ENCODE peak calls at places on chromosomes 7 and 10, in nine cellular contexts. K is HCT116; E is MM.1S; Q is left ventricle myocardium inferior; A is spleen; V is colonic mucosa; O is fibroblast of lung; H is CD8-positive, alpha-beta T cell; P is right cardiac atrium. G is an unnamed sample. For H3K4me1, the result is how much of the 10 kb centered on the place peaks cover.

GRCh38 chr7:83613232-83613631 is 35.7 kb downstream of the SEMA3E start:
- DNase-seq in K (no peak), Q (no peak), P (no peak), O (peak), E (no peak), V (no peak), H (no peak), A (no peak), G (no peak)

GRCh38 chr10:50575477-50576244 is 48.1 kb downstream of the SGMS1 start:
- DNase-seq in K (no peak), E (no peak), V (no peak), H (no peak), A (no peak), O (no peak), P (no peak), Q (no peak), G (no peak)

GRCh38 chr10:68135922-68136718 is 26.8 kb downstream of the MYPN start:
- DNase-seq in H (no peak), Q (no peak), K (peak), E (no peak), O (peak), P (no peak), V (peak), A (no peak), G (no peak)

GRCh38 chr10:50619882-50620281 is 3.9 kb downstream of the SGMS1 start:
- DNase-seq in O (no peak), H (no peak), E (no peak), P (no peak), Q (no peak), K (no peak), A (no peak), V (no peak), G (no peak)

GRCh38 chr10:54940418-54940817 is 139.4 kb upstream of the PCDH15 start:
- DNase-seq in O (no peak), K (no peak), V (no peak), A (no peak), P (no peak), E (peak), H (no peak), Q (no peak), G (no peak)

GRCh38 chr10:22997102-22997501 is 69.2 kb downstream of the ARMC3 start:
- DNase-seq in H (no peak), P (no peak), E (no peak), A (no peak), V (no peak), K (peak), O (peak), Q (no peak), G (no peak)

GRCh38 chr10:89352039-89352597 is 24.3 kb downstream of the IFIT3 start:
- DNase-seq in H (no peak), Q (no peak), O (peak), A (no peak), K (peak), P (peak), V (peak), E (peak), G (no peak)

GRCh38 chr7:93551063-93551895 is 23.2 kb downstream of the CALCR start:
- DNase-seq in K (peak), A (no peak), O (peak), V (no peak), Q (no peak), E (peak), H (no peak), P (no peak), G (no peak)

GRCh38 chr7:88377421-88377820 is 70.7 kb upstream of the STEAP4 start:
- DNase-seq in V (no peak), K (peak), H (no peak), O (no peak), E (no peak), Q (no peak), A (no peak), P (no peak), G (no peak)

GRCh38 chr10:13587367-13587766 is 602 bp downstream of the PRPF18 start:
- DNase-seq in K (no peak), A (peak), H (no peak), Q (no peak), E (peak), V (peak), O (no peak), P (peak), G (no peak)

GRCh38 chr10:44971935-44972792 is 6.4 kb downstream of the DEPP1 start:
- DNase-seq in E (no peak), K (no peak), H (no peak), V (no peak), Q (no peak), P (no peak), A (peak), O (no peak), G (no peak)

GRCh38 chr7:99624487-99624886 is 7.7 kb downstream of the ZSCAN25 start:
- DNase-seq in K (no peak), O (no peak), H (peak), Q (no peak), V (no peak), P (no peak), E (no peak), A (peak), G (no peak)

GRCh38 chr7:77506899-77507298 is 30.2 kb upstream of the PTPN12 start:
- DNase-seq in P (no peak), E (peak), K (no peak), Q (no peak), H (no peak), A (no peak), O (no peak), V (no peak), G (no peak)

GRCh38 chr10:77844713-77845454 is 81.7 kb downstream of the DLG5 start:
- DNase-seq in Q (no peak), A (peak), K (peak), P (no peak), V (peak), H (no peak), E (no peak), O (peak), G (peak)

GRCh38 chr10:20909801-20910200 is 12.7 kb upstream of the NEBL start:
- DNase-seq in O (no peak), A (no peak), P (no peak), H (no peak), E (no peak), K (no peak), V (no peak), Q (no peak), G (no peak)

GRCh38 chr7:92840309-92840708 is 3.9 kb upstream of the CDK6 start:
- DNase-seq in A (no peak), K (no peak), Q (no peak), P (no peak), E (no peak), O (no peak), H (no peak), V (no peak), G (no peak)

GRCh38 chr7:7489546-7489945 is 46.1 kb downstream of the COL28A1 start:
- DNase-seq in A (no peak), H (no peak), Q (no peak), V (no peak), O (no peak), K (no peak), E (no peak), P (no peak), G (no peak)

GRCh38 chr7:139560678-139561077 is 37.2 kb downstream of the CLEC2L start:
- DNase-seq in A (peak), P (peak), H (no peak), K (no peak), Q (peak), E (no peak), V (peak), O (no peak), G (no peak)

GRCh38 chr10:78513330-78513729 is 479.7 kb downstream of the RPS24 start:
- DNase-seq in O (peak), E (no peak), H (no peak), P (no peak), A (no peak), Q (no peak), V (no peak), K (no peak), G (no peak)

GRCh38 chr7:123751816-123752215 is 3.0 kb upstream of the WASL start:
- DNase-seq in E (no peak), O (peak), P (no peak), V (no peak), H (no peak), K (no peak), A (no peak), Q (no peak), G (no peak)

GRCh38 chr10:113473851-113474250 is 79.0 kb upstream of the HABP2 start:
- DNase-seq in K (no peak), P (no peak), H (no peak), Q (no peak), E (no peak), V (no peak), O (peak), A (no peak), G (no peak)

GRCh38 chr7:143015926-143016490 is 10.9 kb downstream of the OR9A2 start:
- DNase-seq in H (no peak), A (no peak), Q (no peak), E (no peak), V (no peak), O (peak), P (no peak), K (no peak), G (no peak)

GRCh38 chr7:143013473-143013872 is 13.5 kb downstream of the OR9A2 start:
- DNase-seq in A (no peak), K (no peak), Q (no peak), E (no peak), O (no peak), H (no peak), P (no peak), V (no peak), G (no peak)

GRCh38 chr7:143016996-143017395 is 9.9 kb downstream of the OR9A2 start:
- DNase-seq in K (no peak), O (no peak), A (no peak), H (no peak), E (no peak), P (no peak), Q (no peak), V (no peak), G (no peak)

GRCh38 chr7:143013897-143014296 is 13.0 kb downstream of the OR9A2 start:
- DNase-seq in V (no peak), E (no peak), Q (no peak), A (no peak), P (no peak), K (no peak), H (no peak), O (peak), G (no peak)

DNA sequence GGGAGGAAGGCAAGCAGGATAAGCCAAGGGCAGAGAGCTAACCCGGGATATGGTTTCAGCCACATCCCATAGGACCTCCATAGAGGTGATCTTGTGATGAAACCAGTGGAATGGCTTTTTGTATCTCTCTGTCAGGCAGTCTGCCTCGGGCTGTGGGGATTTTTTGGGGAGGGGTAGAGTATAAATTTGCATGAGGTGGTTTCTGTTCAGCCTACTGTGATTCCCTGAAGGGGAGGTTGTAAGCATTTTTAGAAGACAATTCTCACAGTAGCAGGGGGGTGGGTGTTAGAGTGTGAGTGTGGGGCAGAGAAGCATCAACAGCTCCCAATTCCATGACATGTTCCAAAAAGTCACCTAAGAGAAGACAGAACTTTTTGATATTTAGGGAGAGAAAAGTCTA is 11.8 kb downstream of the OR9A2 start:
- DNase-seq in O (no peak), H (no peak), V (no peak), A (no peak), P (no peak), K (no peak), Q (no peak), E (peak), G (no peak)
- H3K27ac ChIP-seq in O (no peak), H (no peak), V (no peak), A (peak), P (no peak), K (no peak), Q (no peak), E (no peak), G (no peak)

GRCh38 chr7:98571006-98571405 is 46.1 kb upstream of the NPTX2 start:
- DNase-seq in A (no peak), P (no peak), V (no peak), O (no peak), H (no peak), Q (no peak), K (no peak), E (no peak), G (no peak)

GRCh38 chr7:98568891-98569290 is 48.2 kb upstream of the NPTX2 start:
- DNase-seq in E (no peak), K (no peak), A (no peak), P (no peak), O (no peak), Q (no peak), H (no peak), V (no peak), G (no peak)

GRCh38 chr7:98569606-98570337 is 47.3 kb upstream of the NPTX2 start:
- DNase-seq in E (no peak), K (no peak), A (peak), P (no peak), H (no peak), Q (peak), V (no peak), O (no peak), G (no peak)

GRCh38 chr7:98573816-98574215 is 43.3 kb upstream of the NPTX2 start:
- DNase-seq in A (no peak), P (no peak), H (no peak), V (no peak), Q (no peak), E (no peak), O (no peak), K (no peak), G (no peak)

GRCh38 chr7:98571986-98572385 is 45.1 kb upstream of the NPTX2 start:
- DNase-seq in Q (no peak), V (no peak), H (no peak), A (no peak), P (no peak), K (no peak), E (no peak), O (no peak), G (no peak)
- H3K4me1 ChIP-seq in Q (under half), V (under half), H (under half), A (under half), P (under half), K (under half), E (under half), O (under half), G (under half)

DNA sequence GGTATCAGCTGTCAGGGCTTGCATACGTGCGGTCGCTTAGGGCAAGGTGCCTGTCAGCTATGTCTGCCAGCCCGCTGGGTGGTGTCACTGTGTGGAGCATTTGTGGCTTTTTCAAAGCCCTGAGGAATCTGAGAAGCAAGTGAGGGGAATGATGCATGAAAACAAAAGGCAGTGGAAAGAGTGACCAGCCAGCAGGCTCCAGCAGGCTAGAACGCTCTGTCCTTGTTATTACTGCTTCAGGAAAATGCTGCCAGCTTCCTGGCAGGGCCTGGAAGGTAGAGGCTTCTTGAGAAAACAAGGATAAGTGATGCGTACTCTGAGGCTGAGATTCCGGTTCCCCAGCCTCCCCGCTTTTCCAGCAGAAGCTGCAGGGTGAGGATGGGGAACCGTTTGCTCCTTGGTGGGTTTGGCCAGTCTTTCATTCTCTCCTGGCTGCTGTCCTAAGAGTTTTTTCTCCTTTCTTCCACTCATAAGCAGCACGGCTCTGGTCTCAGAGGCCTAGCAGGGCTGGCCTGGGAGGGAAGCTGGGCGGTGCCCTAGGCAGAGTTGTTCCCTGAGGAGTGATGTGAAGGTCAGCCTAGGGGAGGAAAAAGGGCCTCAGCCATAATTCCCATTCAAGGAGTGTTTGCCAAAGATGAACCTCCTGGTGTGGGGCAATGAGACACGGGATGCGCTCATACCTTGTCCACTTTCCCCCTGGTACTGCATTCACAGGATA is 42.8 kb upstream of the MKLN1 start:
- DNase-seq in O (peak), Q (peak), H (no peak), P (peak), V (no peak), A (no peak), E (no peak), K (no peak), G (peak)
- H3K27ac ChIP-seq in O (no peak), Q (peak), H (no peak), P (peak), V (no peak), A (no peak), E (no peak), K (no peak), G (peak)

DNA sequence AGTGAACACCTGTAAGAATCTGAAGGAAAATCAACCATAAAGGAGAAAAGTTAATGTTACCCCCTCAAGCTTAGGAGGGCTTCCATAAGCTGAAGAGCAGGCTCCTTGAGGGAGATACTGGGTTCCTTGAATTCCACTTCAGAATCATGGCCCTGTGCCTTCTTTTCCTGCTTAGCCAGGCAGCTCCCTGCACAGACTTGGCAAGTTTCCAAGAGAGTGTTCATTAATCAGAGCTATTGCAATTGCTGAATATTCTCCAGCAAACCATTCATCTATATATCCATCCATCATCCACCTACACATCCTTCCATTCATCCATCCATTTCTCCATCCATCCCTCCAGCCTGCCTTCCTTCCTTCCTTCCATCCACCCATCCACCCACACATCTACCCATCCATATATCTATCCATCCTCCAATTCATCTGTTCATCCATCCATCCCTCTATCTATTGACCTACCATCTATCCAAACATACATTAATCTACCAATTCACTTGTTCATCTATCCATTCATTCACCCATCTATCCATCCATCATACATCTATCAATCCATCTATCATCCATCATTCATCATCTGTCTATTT is 574.4 kb downstream of the PTPRN2 start:
- DNase-seq in O (no peak), V (no peak), K (no peak), P (no peak), E (no peak), H (no peak), A (no peak), Q (no peak), G (no peak)
- H3K4me1 ChIP-seq in O (under half), V (under half), K (under half), P (under half), E (under half), H (under half), A (under half), Q (under half), G (under half)

DNA sequence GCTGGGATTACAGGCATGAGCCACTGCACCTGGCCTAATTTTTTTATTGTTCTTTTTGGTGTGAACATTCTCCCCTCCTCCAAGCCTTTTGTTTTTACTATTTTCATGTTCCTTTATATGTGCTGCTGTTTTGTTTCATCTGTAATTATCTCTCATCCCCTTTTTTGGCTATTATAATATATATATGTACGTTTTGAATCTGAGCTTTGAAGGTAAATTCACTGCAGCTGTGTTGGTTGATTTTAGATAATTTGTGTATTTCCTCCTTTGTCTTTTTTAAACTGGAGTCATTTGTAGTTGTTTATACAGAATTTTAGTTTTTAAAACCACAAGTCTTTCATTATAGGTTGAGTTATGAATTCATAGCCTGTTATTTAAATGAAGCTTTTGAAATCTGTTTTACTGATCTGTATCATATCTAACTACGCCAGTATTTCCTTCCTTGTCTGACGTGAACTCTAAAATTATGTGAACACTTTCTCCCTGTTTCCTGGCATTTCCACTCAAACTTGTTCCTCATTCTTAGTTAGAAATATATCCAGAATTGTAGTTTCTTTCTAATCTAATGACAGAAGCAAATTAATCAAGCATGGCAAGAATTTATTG is 54.9 kb downstream of the PTEN start:
- DNase-seq in K (no peak), A (no peak), E (no peak), H (no peak), Q (no peak), P (no peak), V (no peak), O (no peak), G (no peak)
- H3K27ac ChIP-seq in K (no peak), A (peak), E (no peak), H (no peak), Q (peak), P (no peak), V (no peak), O (no peak), G (no peak)

GRCh38 chr10:73746721-73747120 is 2.5 kb downstream of the SEC24C start:
- DNase-seq in A (no peak), V (no peak), E (no peak), H (no peak), O (no peak), Q (no peak), P (no peak), K (no peak), G (no peak)
- H3K4me1 ChIP-seq in A (half or more), V (under half), E (under half), H (under half), O (under half), Q (half or more), P (under half), K (under half), G (under half)

G was measured in aorta.